ENCODE peak calls at places on chromosomes 6 and 20, in six cellular contexts. G, N, X, Q, K and F are unnamed samples.

GRCh38 chr6:38153511-38153910 is 334.0 kb downstream of the ZFAND3 start:
- DNase-seq in G (no peak), N (no peak), X (no peak), Q (no peak), K (no peak), F (no peak)

GRCh38 chr6:158507174-158507573 is 52.7 kb upstream of the TMEM181 start:
- DNase-seq in G (no peak), N (no peak), X (no peak), Q (no peak), K (no peak), F (no peak)

GRCh38 chr20:37534401-37535157 is 6.9 kb upstream of the BLCAP start:
- DNase-seq in G (no peak), N (peak), X (peak), Q (peak), K (peak), F (peak)

GRCh38 chr6:152267967-152268845 is 369.0 kb downstream of the SYNE1 start:
- DNase-seq in G (no peak), N (peak), X (peak), Q (no peak), K (no peak), F (peak)

GRCh38 chr6:24910850-24911712 is 24.7 kb downstream of the RIPOR2 start:
- DNase-seq in G (no peak), N (peak), X (no peak), Q (peak), K (peak), F (peak)

GRCh38 chr6:145155411-145155810 is 579.9 kb downstream of the EPM2A start:
- DNase-seq in G (no peak), N (no peak), X (no peak), Q (no peak), K (no peak), F (no peak)

GRCh38 chr6:9611016-9611415 is 803.9 kb downstream of the TFAP2A start:
- DNase-seq in G (no peak), N (no peak), X (no peak), Q (no peak), K (no peak), F (no peak)

GRCh38 chr6:112409311-112409710 is 62.2 kb downstream of the RFPL4B start:
- DNase-seq in G (no peak), N (no peak), X (no peak), Q (no peak), K (no peak), F (no peak)

GRCh38 chr6:143206550-143206949 is 145.9 kb downstream of the AIG1 start:
- DNase-seq in G (no peak), N (no peak), X (no peak), Q (no peak), K (no peak), F (no peak)

GRCh38 chr20:1020614-1021013 is 18.5 kb upstream of the RSPO4 start:
- DNase-seq in G (no peak), N (no peak), X (no peak), Q (no peak), K (no peak), F (no peak)

GRCh38 chr6:36599791-36600209 is 5.6 kb downstream of the SRSF3 start:
- DNase-seq in G (no peak), N (peak), X (peak), Q (no peak), K (no peak), F (peak)

GRCh38 chr6:9540534-9541126 is 874.2 kb downstream of the TFAP2A start:
- DNase-seq in G (peak), N (peak), X (no peak), Q (no peak), K (peak), F (peak)

GRCh38 chr6:36495086-36495485 is 52.2 kb downstream of the STK38 start:
- DNase-seq in G (no peak), N (no peak), X (no peak), Q (no peak), K (no peak), F (no peak)

GRCh38 chr6:40542175-40542764 is 44.9 kb downstream of the LRFN2 start:
- DNase-seq in G (no peak), N (no peak), X (no peak), Q (no peak), K (no peak), F (no peak)

GRCh38 chr6:3749991-3750323 is 1.6 kb downstream of the PXDC1 start:
- DNase-seq in G (no peak), N (no peak), X (peak), Q (no peak), K (no peak), F (no peak)